ENCODE peak calls at places on chromosomes 5 and 9, in four cellular contexts. R is skeletal muscle cell; O is activated T-cell treated with anti-CD3 and anti-CD28 coated beads, Interleukin-2, amount 50 U/mL, for 1 hour; E is head of caudate nucleus. C is an unnamed sample.

GRCh38 chr5:132411382-132411925 is 41.9 kb downstream of the SLC22A5 start:
- DNase-seq in R (no peak), O (peak), E (no peak), C (no peak)

GRCh38 chr9:90001756-90002155 is 396.9 kb downstream of the GADD45G start:
- DNase-seq in R (no peak), O (no peak), E (no peak), C (no peak)

GRCh38 chr9:7273575-7273974 is 515.8 kb downstream of the KDM4C start:
- DNase-seq in R (no peak), O (no peak), E (peak), C (no peak)

GRCh38 chr5:102922839-102923477 is 167.9 kb downstream of the PAM start:
- DNase-seq in R (no peak), O (no peak), E (no peak), C (peak)

GRCh38 chr9:79701651-79702050 is 129.9 kb downstream of the TLE4 start:
- DNase-seq in R (no peak), O (no peak), E (no peak), C (no peak)

GRCh38 chr5:126137771-126138474 is 285.3 kb upstream of the GRAMD2B start:
- DNase-seq in R (no peak), O (no peak), E (no peak), C (peak)

GRCh38 chr9:136648746-136649145 is 14.0 kb upstream of the EGFL7 start:
- DNase-seq in R (no peak), O (no peak), E (no peak), C (no peak)

GRCh38 chr9:21153688-21154608 is 12.3 kb upstream of the IFNW1 start:
- DNase-seq in R (peak), O (no peak), E (no peak), C (peak)

GRCh38 chr5:14871084-14871572 is 450 bp downstream of the ANKH start:
- DNase-seq in R (no peak), O (peak), E (peak), C (no peak)

GRCh38 chr9:70043285-70043684 is 363 bp upstream of the MAMDC2 start:
- DNase-seq in R (no peak), O (no peak), E (no peak), C (no peak)

GRCh38 chr9:87872079-87872624 is 10.5 kb upstream of the SPATA31E1 start:
- DNase-seq in R (no peak), O (no peak), E (no peak), C (no peak)

GRCh38 chr9:116287721-116288120 is 134.1 kb downstream of the PAPPA start:
- DNase-seq in R (no peak), O (no peak), E (no peak), C (peak)

GRCh38 chr9:137669261-137669672 is 50.5 kb downstream of the EHMT1 start:
- DNase-seq in R (no peak), O (no peak), E (no peak), C (no peak)

GRCh38 chr5:128213340-128213739 is 129.8 kb downstream of the SLC12A2 start:
- DNase-seq in R (peak), O (no peak), E (peak), C (peak)

GRCh38 chr9:135381911-135382310 is 97.7 kb upstream of the PPP1R26 start:
- DNase-seq in R (no peak), O (no peak), E (no peak), C (no peak)

GRCh38 chr9:131804826-131805225 is 65.0 kb upstream of the RAPGEF1 start:
- DNase-seq in R (no peak), O (no peak), E (no peak), C (no peak)